ENCODE peak calls at places on chromosomes 11 and 22, in eight cellular contexts. One of them, this sample, is unnamed.

GRCh38 chr11:6204708-6205107 is 649 bp upstream of the C11orf42 start:
- DNase-seq in skeletal muscle cell: peak
- DNase-seq in EL: no peak
- DNase-seq in Peyer's patch: no peak
- DNase-seq in T follicular helper cell: no peak
- DNase-seq in CD8-positive, alpha-beta memory T cell: no peak
- DNase-seq in uterus: no peak
- DNase-seq in HS-27A: no peak
- DNase-seq in this sample: no peak

GRCh38 chr11:74182635-74183034 is 11.5 kb downstream of the PPME1 start:
- DNase-seq in EL: peak
- DNase-seq in skeletal muscle cell: no peak
- DNase-seq in Peyer's patch: no peak
- DNase-seq in HS-27A: no peak
- DNase-seq in T follicular helper cell: no peak
- DNase-seq in CD8-positive, alpha-beta memory T cell: no peak
- DNase-seq in uterus: no peak
- DNase-seq in this sample: no peak

GRCh38 chr11:11416917-11417316 is 63.9 kb upstream of the CSNK2A3 start:
- DNase-seq in CD8-positive, alpha-beta memory T cell: no peak
- DNase-seq in skeletal muscle cell: peak
- DNase-seq in HS-27A: peak
- DNase-seq in Peyer's patch: no peak
- DNase-seq in EL: peak
- DNase-seq in uterus: no peak
- DNase-seq in T follicular helper cell: no peak
- DNase-seq in this sample: peak

GRCh38 chr11:123409886-123410549 is 20.1 kb upstream of the GRAMD1B start:
- DNase-seq in HS-27A: no peak
- DNase-seq in CD8-positive, alpha-beta memory T cell: no peak
- DNase-seq in skeletal muscle cell: no peak
- DNase-seq in EL: no peak
- DNase-seq in Peyer's patch: no peak
- DNase-seq in T follicular helper cell: no peak
- DNase-seq in uterus: no peak
- DNase-seq in this sample: no peak

GRCh38 chr11:66248903-66249302 is 19.5 kb upstream of the RAB1B start:
- DNase-seq in skeletal muscle cell: no peak
- DNase-seq in CD8-positive, alpha-beta memory T cell: no peak
- DNase-seq in HS-27A: no peak
- DNase-seq in uterus: no peak
- DNase-seq in Peyer's patch: no peak
- DNase-seq in T follicular helper cell: no peak
- DNase-seq in EL: no peak
- DNase-seq in this sample: no peak

GRCh38 chr22:30902496-30903357 is 65.8 kb downstream of the MORC2 start:
- DNase-seq in uterus: no peak
- DNase-seq in Peyer's patch: no peak
- DNase-seq in CD8-positive, alpha-beta memory T cell: no peak
- DNase-seq in T follicular helper cell: no peak
- DNase-seq in HS-27A: no peak
- DNase-seq in skeletal muscle cell: no peak
- DNase-seq in EL: no peak
- DNase-seq in this sample: no peak

GRCh38 chr11:46315033-46315738 is 32.1 kb upstream of the DGKZ start:
- DNase-seq in HS-27A: no peak
- DNase-seq in EL: peak
- DNase-seq in uterus: peak
- DNase-seq in Peyer's patch: peak
- DNase-seq in skeletal muscle cell: no peak
- DNase-seq in CD8-positive, alpha-beta memory T cell: peak
- DNase-seq in T follicular helper cell: peak
- DNase-seq in this sample: peak

GRCh38 chr11:128894685-128895084 is 3.5 kb downstream of the KCNJ5 start:
- DNase-seq in uterus: no peak
- DNase-seq in HS-27A: no peak
- DNase-seq in Peyer's patch: peak
- DNase-seq in EL: no peak
- DNase-seq in T follicular helper cell: no peak
- DNase-seq in CD8-positive, alpha-beta memory T cell: no peak
- DNase-seq in skeletal muscle cell: no peak
- DNase-seq in this sample: no peak

GRCh38 chr11:65445604-65446445 is 23.2 kb downstream of the NEAT1 start:
- DNase-seq in Peyer's patch: peak
- DNase-seq in EL: no peak
- DNase-seq in uterus: peak
- DNase-seq in HS-27A: no peak
- DNase-seq in CD8-positive, alpha-beta memory T cell: no peak
- DNase-seq in skeletal muscle cell: no peak
- DNase-seq in T follicular helper cell: no peak
- DNase-seq in this sample: peak

GRCh38 chr22:38467904-38468760 is at the start of gene KDELR3:
- DNase-seq in skeletal muscle cell: peak
- DNase-seq in EL: peak
- DNase-seq in HS-27A: no peak
- DNase-seq in CD8-positive, alpha-beta memory T cell: peak
- DNase-seq in T follicular helper cell: no peak
- DNase-seq in Peyer's patch: peak
- DNase-seq in uterus: peak
- DNase-seq in this sample: peak

GRCh38 chr22:29912605-29913398 is 29.8 kb downstream of the MTMR3 start:
- DNase-seq in uterus: no peak
- DNase-seq in CD8-positive, alpha-beta memory T cell: no peak
- DNase-seq in EL: peak
- DNase-seq in HS-27A: no peak
- DNase-seq in Peyer's patch: no peak
- DNase-seq in T follicular helper cell: no peak
- DNase-seq in skeletal muscle cell: peak
- DNase-seq in this sample: peak

GRCh38 chr11:110850846-110851245 is 138.6 kb upstream of the ARHGAP20 start:
- DNase-seq in Peyer's patch: no peak
- DNase-seq in HS-27A: no peak
- DNase-seq in T follicular helper cell: no peak
- DNase-seq in uterus: no peak
- DNase-seq in EL: no peak
- DNase-seq in skeletal muscle cell: no peak
- DNase-seq in CD8-positive, alpha-beta memory T cell: no peak
- DNase-seq in this sample: no peak

GRCh38 chr11:116457336-116458007 is 315.3 kb downstream of the BUD13 start:
- DNase-seq in EL: no peak
- DNase-seq in T follicular helper cell: no peak
- DNase-seq in CD8-positive, alpha-beta memory T cell: no peak
- DNase-seq in HS-27A: no peak
- DNase-seq in skeletal muscle cell: no peak
- DNase-seq in Peyer's patch: no peak
- DNase-seq in uterus: no peak
- DNase-seq in this sample: no peak

GRCh38 chr11:88068848-88069554 is 106.2 kb downstream of the RAB38 start:
- DNase-seq in uterus: no peak
- DNase-seq in HS-27A: no peak
- DNase-seq in T follicular helper cell: no peak
- DNase-seq in skeletal muscle cell: no peak
- DNase-seq in CD8-positive, alpha-beta memory T cell: no peak
- DNase-seq in EL: no peak
- DNase-seq in Peyer's patch: no peak
- DNase-seq in this sample: no peak